ENCODE peak calls at places on chromosomes 3 and 15, in nine cellular contexts. One of them, this sample, is unnamed.

GRCh38 chr15:53962646-53963561 is 15.3 kb upstream of the UNC13C start:
- DNase-seq in stomach: peak; percentile 43
- DNase-seq in M059J: no peak
- DNase-seq in NCI-H460: peak; percentile 18
- DNase-seq in stimulated activated CD4-positive, alpha-beta T cell treated with anti-CD3 and anti-CD28 coated beads, Interleukin-15, amount 100 ng/mL, for 1 hour: peak; percentile 0
- DNase-seq in LHCN-M2: no peak
- DNase-seq in activated T-cell treated with anti-CD3 and anti-CD28 coated beads for 24 hours: peak; percentile 0
- DNase-seq in dorsolateral prefrontal cortex: peak; percentile 45
- DNase-seq in adrenal gland: no peak
- DNase-seq in this sample: no peak

GRCh38 chr3:197430961-197431910 is 124.5 kb downstream of the BDH1 start:
- DNase-seq in stomach: no peak
- DNase-seq in M059J: peak; percentile 43
- DNase-seq in NCI-H460: no peak
- DNase-seq in stimulated activated CD4-positive, alpha-beta T cell treated with anti-CD3 and anti-CD28 coated beads, Interleukin-15, amount 100 ng/mL, for 1 hour: no peak
- DNase-seq in LHCN-M2: peak; percentile 50
- DNase-seq in activated T-cell treated with anti-CD3 and anti-CD28 coated beads for 24 hours: no peak
- DNase-seq in dorsolateral prefrontal cortex: no peak
- DNase-seq in adrenal gland: no peak
- DNase-seq in this sample: no peak

GRCh38 chr15:60582370-60583036 is 103.6 kb upstream of the ICE2 start:
- DNase-seq in stomach: no peak
- DNase-seq in M059J: peak; percentile 2
- DNase-seq in NCI-H460: no peak
- DNase-seq in stimulated activated CD4-positive, alpha-beta T cell treated with anti-CD3 and anti-CD28 coated beads, Interleukin-15, amount 100 ng/mL, for 1 hour: no peak
- DNase-seq in LHCN-M2: no peak
- DNase-seq in activated T-cell treated with anti-CD3 and anti-CD28 coated beads for 24 hours: no peak
- DNase-seq in dorsolateral prefrontal cortex: no peak
- DNase-seq in adrenal gland: no peak
- DNase-seq in this sample: no peak

GRCh38 chr3:42872718-42873117 is 3.0 kb downstream of the CYP8B1 start:
- DNase-seq in stomach: no peak
- DNase-seq in M059J: no peak
- DNase-seq in NCI-H460: no peak
- DNase-seq in stimulated activated CD4-positive, alpha-beta T cell treated with anti-CD3 and anti-CD28 coated beads, Interleukin-15, amount 100 ng/mL, for 1 hour: no peak
- DNase-seq in LHCN-M2: no peak
- DNase-seq in activated T-cell treated with anti-CD3 and anti-CD28 coated beads for 24 hours: no peak
- DNase-seq in dorsolateral prefrontal cortex: no peak
- DNase-seq in adrenal gland: no peak
- DNase-seq in this sample: no peak

GRCh38 chr3:118850687-118851086 is 184.0 kb downstream of the IGSF11 start:
- DNase-seq in stomach: no peak
- DNase-seq in M059J: peak; percentile 12
- DNase-seq in NCI-H460: no peak
- DNase-seq in stimulated activated CD4-positive, alpha-beta T cell treated with anti-CD3 and anti-CD28 coated beads, Interleukin-15, amount 100 ng/mL, for 1 hour: no peak
- DNase-seq in LHCN-M2: no peak
- DNase-seq in activated T-cell treated with anti-CD3 and anti-CD28 coated beads for 24 hours: no peak
- DNase-seq in dorsolateral prefrontal cortex: no peak
- DNase-seq in adrenal gland: no peak
- DNase-seq in this sample: no peak

GRCh38 chr3:101809178-101810022 is 30.4 kb downstream of the NXPE3 start:
- DNase-seq in stomach: no peak
- DNase-seq in M059J: peak; percentile 76
- DNase-seq in NCI-H460: peak; percentile 15
- DNase-seq in stimulated activated CD4-positive, alpha-beta T cell treated with anti-CD3 and anti-CD28 coated beads, Interleukin-15, amount 100 ng/mL, for 1 hour: no peak
- DNase-seq in LHCN-M2: peak; percentile 50
- DNase-seq in activated T-cell treated with anti-CD3 and anti-CD28 coated beads for 24 hours: peak; percentile 20
- DNase-seq in dorsolateral prefrontal cortex: no peak
- DNase-seq in adrenal gland: no peak
- DNase-seq in this sample: no peak

GRCh38 chr15:27324871-27325270 is 353.9 kb downstream of the GABRG3 start:
- DNase-seq in stomach: no peak
- DNase-seq in M059J: no peak
- DNase-seq in NCI-H460: no peak
- DNase-seq in stimulated activated CD4-positive, alpha-beta T cell treated with anti-CD3 and anti-CD28 coated beads, Interleukin-15, amount 100 ng/mL, for 1 hour: no peak
- DNase-seq in LHCN-M2: no peak
- DNase-seq in activated T-cell treated with anti-CD3 and anti-CD28 coated beads for 24 hours: no peak
- DNase-seq in dorsolateral prefrontal cortex: no peak
- DNase-seq in adrenal gland: no peak
- DNase-seq in this sample: no peak

GRCh38 chr3:150292891-150293290 is 115.2 kb upstream of the TSC22D2 start:
- DNase-seq in stomach: no peak
- DNase-seq in M059J: peak; percentile 73
- DNase-seq in NCI-H460: no peak
- DNase-seq in stimulated activated CD4-positive, alpha-beta T cell treated with anti-CD3 and anti-CD28 coated beads, Interleukin-15, amount 100 ng/mL, for 1 hour: no peak
- DNase-seq in LHCN-M2: peak; percentile 43
- DNase-seq in activated T-cell treated with anti-CD3 and anti-CD28 coated beads for 24 hours: no peak
- DNase-seq in dorsolateral prefrontal cortex: no peak
- DNase-seq in adrenal gland: no peak
- DNase-seq in this sample: no peak

GRCh38 chr15:49926731-49927130 is 192.3 kb downstream of the ATP8B4 start:
- DNase-seq in stomach: no peak
- DNase-seq in M059J: no peak
- DNase-seq in NCI-H460: no peak
- DNase-seq in stimulated activated CD4-positive, alpha-beta T cell treated with anti-CD3 and anti-CD28 coated beads, Interleukin-15, amount 100 ng/mL, for 1 hour: no peak
- DNase-seq in LHCN-M2: no peak
- DNase-seq in activated T-cell treated with anti-CD3 and anti-CD28 coated beads for 24 hours: no peak
- DNase-seq in dorsolateral prefrontal cortex: no peak
- DNase-seq in adrenal gland: no peak
- DNase-seq in this sample: no peak

GRCh38 chr3:111803123-111803593 is 55.9 kb upstream of the PHLDB2 start:
- DNase-seq in stomach: peak; percentile 33
- DNase-seq in M059J: peak; percentile 99
- DNase-seq in NCI-H460: peak; percentile 33
- DNase-seq in stimulated activated CD4-positive, alpha-beta T cell treated with anti-CD3 and anti-CD28 coated beads, Interleukin-15, amount 100 ng/mL, for 1 hour: no peak
- DNase-seq in LHCN-M2: peak; percentile 98
- DNase-seq in activated T-cell treated with anti-CD3 and anti-CD28 coated beads for 24 hours: no peak
- DNase-seq in dorsolateral prefrontal cortex: no peak
- DNase-seq in adrenal gland: peak; percentile 85
- DNase-seq in this sample: peak; percentile 41

GRCh38 chr3:66593978-66594377 is 93.2 kb upstream of the LRIG1 start:
- DNase-seq in stomach: no peak
- DNase-seq in M059J: peak; percentile 77
- DNase-seq in NCI-H460: peak; percentile 49
- DNase-seq in stimulated activated CD4-positive, alpha-beta T cell treated with anti-CD3 and anti-CD28 coated beads, Interleukin-15, amount 100 ng/mL, for 1 hour: no peak
- DNase-seq in LHCN-M2: peak; percentile 45
- DNase-seq in activated T-cell treated with anti-CD3 and anti-CD28 coated beads for 24 hours: no peak
- DNase-seq in dorsolateral prefrontal cortex: no peak
- DNase-seq in adrenal gland: no peak
- DNase-seq in this sample: no peak

GRCh38 chr15:71278989-71279756 is 163.9 kb downstream of the THSD4 start:
- DNase-seq in stomach: peak; percentile 90
- DNase-seq in M059J: peak; percentile 83
- DNase-seq in NCI-H460: peak; percentile 87
- DNase-seq in stimulated activated CD4-positive, alpha-beta T cell treated with anti-CD3 and anti-CD28 coated beads, Interleukin-15, amount 100 ng/mL, for 1 hour: no peak
- DNase-seq in LHCN-M2: peak; percentile 89
- DNase-seq in activated T-cell treated with anti-CD3 and anti-CD28 coated beads for 24 hours: no peak
- DNase-seq in dorsolateral prefrontal cortex: no peak
- DNase-seq in adrenal gland: peak; percentile 84
- DNase-seq in this sample: no peak

GRCh38 chr15:100111103-100112060 is 230.4 kb downstream of the ADAMTS17 start:
- DNase-seq in stomach: peak; percentile 28
- DNase-seq in M059J: peak; percentile 91
- DNase-seq in NCI-H460: no peak
- DNase-seq in stimulated activated CD4-positive, alpha-beta T cell treated with anti-CD3 and anti-CD28 coated beads, Interleukin-15, amount 100 ng/mL, for 1 hour: no peak
- DNase-seq in LHCN-M2: peak; percentile 84
- DNase-seq in activated T-cell treated with anti-CD3 and anti-CD28 coated beads for 24 hours: peak; percentile 29
- DNase-seq in dorsolateral prefrontal cortex: peak; percentile 37
- DNase-seq in adrenal gland: peak; percentile 83
- DNase-seq in this sample: peak; percentile 69

GRCh38 chr15:85750319-85750806 is 44.4 kb downstream of the KLHL25 start:
- DNase-seq in stomach: peak; percentile 27
- DNase-seq in M059J: no peak
- DNase-seq in NCI-H460: no peak
- DNase-seq in stimulated activated CD4-positive, alpha-beta T cell treated with anti-CD3 and anti-CD28 coated beads, Interleukin-15, amount 100 ng/mL, for 1 hour: no peak
- DNase-seq in LHCN-M2: no peak
- DNase-seq in activated T-cell treated with anti-CD3 and anti-CD28 coated beads for 24 hours: no peak
- DNase-seq in dorsolateral prefrontal cortex: peak; percentile 79
- DNase-seq in adrenal gland: peak; percentile 68
- DNase-seq in this sample: peak; percentile 77

GRCh38 chr3:37689645-37690356 is 171.9 kb upstream of the CTDSPL start:
- DNase-seq in stomach: no peak
- DNase-seq in M059J: no peak
- DNase-seq in NCI-H460: no peak
- DNase-seq in stimulated activated CD4-positive, alpha-beta T cell treated with anti-CD3 and anti-CD28 coated beads, Interleukin-15, amount 100 ng/mL, for 1 hour: no peak
- DNase-seq in LHCN-M2: no peak
- DNase-seq in activated T-cell treated with anti-CD3 and anti-CD28 coated beads for 24 hours: no peak
- DNase-seq in dorsolateral prefrontal cortex: no peak
- DNase-seq in adrenal gland: no peak
- DNase-seq in this sample: no peak

GRCh38 chr15:62824111-62824737 is 218.3 kb upstream of the TPM1 start:
- DNase-seq in stomach: no peak
- DNase-seq in M059J: peak; percentile 79
- DNase-seq in NCI-H460: no peak
- DNase-seq in stimulated activated CD4-positive, alpha-beta T cell treated with anti-CD3 and anti-CD28 coated beads, Interleukin-15, amount 100 ng/mL, for 1 hour: no peak
- DNase-seq in LHCN-M2: peak; percentile 76
- DNase-seq in activated T-cell treated with anti-CD3 and anti-CD28 coated beads for 24 hours: no peak
- DNase-seq in dorsolateral prefrontal cortex: no peak
- DNase-seq in adrenal gland: no peak
- DNase-seq in this sample: no peak

GRCh38 chr15:57580866-57581265 is 10.8 kb upstream of the MYZAP start:
- DNase-seq in stomach: no peak
- DNase-seq in M059J: no peak
- DNase-seq in NCI-H460: no peak
- DNase-seq in stimulated activated CD4-positive, alpha-beta T cell treated with anti-CD3 and anti-CD28 coated beads, Interleukin-15, amount 100 ng/mL, for 1 hour: no peak
- DNase-seq in LHCN-M2: no peak
- DNase-seq in activated T-cell treated with anti-CD3 and anti-CD28 coated beads for 24 hours: no peak
- DNase-seq in dorsolateral prefrontal cortex: no peak
- DNase-seq in adrenal gland: no peak
- DNase-seq in this sample: no peak

GRCh38 chr3:197899833-197900478 is 50.0 kb upstream of the RPL35A start:
- DNase-seq in stomach: no peak
- DNase-seq in M059J: no peak
- DNase-seq in NCI-H460: no peak
- DNase-seq in stimulated activated CD4-positive, alpha-beta T cell treated with anti-CD3 and anti-CD28 coated beads, Interleukin-15, amount 100 ng/mL, for 1 hour: no peak
- DNase-seq in LHCN-M2: no peak
- DNase-seq in activated T-cell treated with anti-CD3 and anti-CD28 coated beads for 24 hours: no peak
- DNase-seq in dorsolateral prefrontal cortex: no peak
- DNase-seq in adrenal gland: no peak
- DNase-seq in this sample: no peak

GRCh38 chr3:188507244-188507720 is 353.3 kb downstream of the LPP start:
- DNase-seq in stomach: no peak
- DNase-seq in M059J: peak; percentile 93
- DNase-seq in NCI-H460: no peak
- DNase-seq in stimulated activated CD4-positive, alpha-beta T cell treated with anti-CD3 and anti-CD28 coated beads, Interleukin-15, amount 100 ng/mL, for 1 hour: no peak
- DNase-seq in LHCN-M2: peak; percentile 91
- DNase-seq in activated T-cell treated with anti-CD3 and anti-CD28 coated beads for 24 hours: no peak
- DNase-seq in dorsolateral prefrontal cortex: no peak
- DNase-seq in adrenal gland: no peak
- DNase-seq in this sample: no peak

GRCh38 chr3:56785499-56785898 is 16.2 kb downstream of the ARHGEF3 start:
- DNase-seq in stomach: no peak
- DNase-seq in M059J: no peak
- DNase-seq in NCI-H460: no peak
- DNase-seq in stimulated activated CD4-positive, alpha-beta T cell treated with anti-CD3 and anti-CD28 coated beads, Interleukin-15, amount 100 ng/mL, for 1 hour: no peak
- DNase-seq in LHCN-M2: no peak
- DNase-seq in activated T-cell treated with anti-CD3 and anti-CD28 coated beads for 24 hours: no peak
- DNase-seq in dorsolateral prefrontal cortex: no peak
- DNase-seq in adrenal gland: no peak
- DNase-seq in this sample: no peak

GRCh38 chr3:133734305-133734704 is 11.9 kb upstream of the TF start:
- DNase-seq in stomach: no peak
- DNase-seq in M059J: no peak
- DNase-seq in NCI-H460: no peak
- DNase-seq in stimulated activated CD4-positive, alpha-beta T cell treated with anti-CD3 and anti-CD28 coated beads, Interleukin-15, amount 100 ng/mL, for 1 hour: no peak
- DNase-seq in LHCN-M2: no peak
- DNase-seq in activated T-cell treated with anti-CD3 and anti-CD28 coated beads for 24 hours: no peak
- DNase-seq in dorsolateral prefrontal cortex: no peak
- DNase-seq in adrenal gland: no peak
- DNase-seq in this sample: no peak